ENCODE peak calls at places on chromosomes 7 and 10, in four cellular contexts. N is colonic mucosa, R is GM20000, T is B cell. V is an unnamed sample.

GRCh38 chr7:150323682-150324365 is 479 bp upstream of the ACTR3C start:
- DNase-seq in T (no peak), N (peak; percentile 68), R (no peak), V (peak; percentile 40)

GRCh38 chr7:44534501-44534900 is 6.6 kb downstream of the NPC1L1 start:
- DNase-seq in T (peak; percentile 49), N (peak; percentile 37), R (peak; percentile 82), V (peak; percentile 88)

GRCh38 chr10:52348037-52348564 is 34.0 kb downstream of the DKK1 start:
- DNase-seq in T (no peak), N (no peak), R (no peak), V (no peak)

GRCh38 chr10:70323697-70324340 is 40.0 kb upstream of the NPFFR1 start:
- DNase-seq in R (no peak), T (no peak), N (no peak), V (no peak)

GRCh38 chr7:111760043-111760442 is 197.8 kb upstream of the IMMP2L start:
- DNase-seq in T (no peak), R (no peak), N (no peak), V (no peak)

GRCh38 chr10:7788640-7789335 is 811 bp downstream of the ATP5F1C start:
- DNase-seq in T (no peak), R (peak; percentile 44), N (peak; percentile 49), V (no peak)

GRCh38 chr7:140009735-140010134 is 53.0 kb downstream of the PARP12 start:
- DNase-seq in R (no peak), N (no peak), T (no peak), V (no peak)

GRCh38 chr7:36103837-36104561 is 49.1 kb upstream of the EEPD1 start:
- DNase-seq in N (no peak), R (no peak), T (no peak), V (no peak)

GRCh38 chr10:77571490-77571889 is 66.1 kb downstream of the KCNMA1 start:
- DNase-seq in R (no peak), T (no peak), N (peak; percentile 64), V (no peak)

GRCh38 chr10:68666280-68666760 is 54.7 kb upstream of the CCAR1 start:
- DNase-seq in R (no peak), N (no peak), T (no peak), V (no peak)

GRCh38 chr10:58318346-58318745 is 16.5 kb upstream of the UBE2D1 start:
- DNase-seq in R (no peak), T (no peak), N (no peak), V (no peak)

GRCh38 chr10:27687326-27687725 is 58.3 kb downstream of the MKX start:
- DNase-seq in N (no peak), T (no peak), R (no peak), V (no peak)

GRCh38 chr7:33754933-33755928 is 150.1 kb upstream of the BMPER start:
- DNase-seq in N (no peak), T (no peak), R (no peak), V (no peak)

GRCh38 chr10:44071479-44071878 is 313.4 kb downstream of the CXCL12 start:
- DNase-seq in N (no peak), R (no peak), T (no peak), V (no peak)

GRCh38 chr7:1889556-1890181 is 219.6 kb downstream of the ELFN1 start:
- DNase-seq in N (no peak), R (no peak), T (no peak), V (no peak)

GRCh38 chr7:122987463-122987862 is 8.0 kb downstream of the TAS2R16 start:
- DNase-seq in N (no peak), T (no peak), R (no peak), V (no peak)

GRCh38 chr10:118596426-118597124 is 1.1 kb upstream of the PRLHR start:
- DNase-seq in R (no peak), N (no peak), T (no peak), V (no peak)

GRCh38 chr10:127762925-127763324 is 25.9 kb downstream of the FOXI2 start:
- DNase-seq in T (no peak), R (no peak), N (no peak), V (no peak)

GRCh38 chr10:65571011-65571570 is 1354.7 kb upstream of the LRRTM3 start:
- DNase-seq in N (peak; percentile 26), T (no peak), R (no peak), V (no peak)

GRCh38 chr7:155377837-155378579 is 79.9 kb upstream of the EN2 start:
- DNase-seq in T (peak; percentile 40), N (no peak), R (no peak), V (no peak)

GRCh38 chr10:58266826-58267712 is 625 bp downstream of the IPMK start:
- DNase-seq in N (peak; percentile 79), R (peak; percentile 48), T (peak; percentile 80), V (peak; percentile 45)

GRCh38 chr10:74586088-74586585 is 240.3 kb upstream of the KAT6B start:
- DNase-seq in R (peak; percentile 22), N (no peak), T (no peak), V (no peak)

GRCh38 chr7:94245500-94245899 is 149.2 kb upstream of the COL1A2 start:
- DNase-seq in R (no peak), T (no peak), N (no peak), V (no peak)
- TF ChIP-seq CTCF in R (no peak), T (no peak), N (no peak), V (no peak)

GRCh38 chr7:107384025-107384424 is 85.8 kb upstream of the GPR22 start:
- DNase-seq in R (no peak), N (no peak), T (no peak), V (no peak)
- TF ChIP-seq CTCF in R (no peak), N (no peak), T (no peak), V (no peak)

GRCh38 chr10:131274883-131275282 is 36.6 kb downstream of the TCERG1L start:
- DNase-seq in N (no peak), R (no peak), T (no peak), V (no peak)

GRCh38 chr10:131273476-131273875 is 38.0 kb downstream of the TCERG1L start:
- DNase-seq in N (no peak), R (no peak), T (no peak), V (no peak)

GRCh38 chr10:131275691-131276090 is 35.8 kb downstream of the TCERG1L start:
- DNase-seq in N (no peak), T (no peak), R (no peak), V (no peak)

GRCh38 chr10:131272897-131273451 is 38.5 kb downstream of the TCERG1L start:
- DNase-seq in R (no peak), N (no peak), T (no peak), V (no peak)

GRCh38 chr10:131274133-131274880 is 37.2 kb downstream of the TCERG1L start:
- DNase-seq in N (no peak), T (no peak), R (no peak), V (no peak)
- TF ChIP-seq CTCF in N (no peak), T (no peak), R (no peak), V (no peak)

GRCh38 chr7:3971323-3971722 is 670.3 kb downstream of the SDK1 start:
- DNase-seq in N (no peak), T (no peak), R (no peak), V (no peak)
- TF ChIP-seq CTCF in N (no peak), T (no peak), R (no peak), V (no peak)

GRCh38 chr7:28533731-28534531 is 121.6 kb downstream of the CREB5 start:
- DNase-seq in R (no peak), N (peak; percentile 23), T (no peak), V (no peak)

GRCh38 chr7:28539289-28539981 is 127.1 kb downstream of the CREB5 start:
- DNase-seq in N (no peak), T (no peak), R (peak; percentile 67), V (peak; percentile 61)

GRCh38 chr7:28533267-28533666 is 120.9 kb downstream of the CREB5 start:
- DNase-seq in N (no peak), R (no peak), T (no peak), V (peak; percentile 37)

GRCh38 chr7:28530175-28531142 is 118.1 kb downstream of the CREB5 start:
- DNase-seq in R (no peak), N (no peak), T (no peak), V (no peak)

DNA sequence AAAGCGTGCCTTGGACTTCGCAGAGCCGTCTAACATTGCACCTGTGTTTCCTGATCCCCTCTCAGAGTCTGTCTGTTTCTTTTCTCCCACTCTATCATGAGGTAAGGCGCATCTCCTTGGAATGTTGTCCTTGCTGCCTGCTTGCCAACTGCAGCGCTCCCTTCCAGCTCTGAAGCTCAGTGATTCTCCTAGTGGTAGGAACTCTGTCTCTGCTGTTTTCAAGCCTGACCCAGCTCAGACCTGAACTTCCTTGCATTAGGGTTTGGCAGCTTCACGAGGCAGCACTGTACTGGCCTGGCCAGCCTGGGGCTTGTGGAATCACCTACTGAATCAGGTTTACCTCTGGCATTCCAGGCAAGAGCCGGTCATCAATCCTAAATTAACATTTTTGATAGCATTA is 123.9 kb downstream of the CREB5 start:
- DNase-seq in N (no peak), T (no peak), R (no peak), V (no peak)
- TF ChIP-seq CTCF in N (no peak), T (no peak), R (no peak), V (no peak)

DNA sequence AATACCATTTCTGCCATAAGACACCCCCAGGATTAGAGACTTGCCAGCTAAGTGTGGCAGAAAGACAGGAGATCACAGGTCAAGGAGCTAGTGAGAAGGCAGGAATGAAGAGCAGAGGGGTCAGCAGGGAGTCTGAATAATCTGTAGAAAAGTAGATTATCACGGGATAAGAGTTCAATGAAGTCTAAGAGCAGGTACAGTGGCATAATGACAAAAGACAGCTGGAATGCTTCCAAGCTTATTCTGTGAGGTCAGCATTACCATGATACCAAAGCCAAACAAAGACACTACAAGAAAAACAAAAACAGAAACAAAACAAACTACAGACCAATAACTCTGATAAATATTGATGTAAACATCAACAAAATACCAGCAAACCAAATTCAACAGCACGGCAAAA is 20.8 kb downstream of the PILRA start:
- DNase-seq in T (no peak), R (no peak), N (no peak), V (no peak)
- TF ChIP-seq CTCF in T (no peak), R (no peak), N (no peak), V (no peak)

GRCh38 chr10:101217450-101218281 is 11.6 kb downstream of the LBX1 start:
- DNase-seq in N (no peak), R (peak; percentile 50), T (peak; percentile 55), V (peak; percentile 59)
- TF ChIP-seq CTCF in N (no peak), R (no peak), T (no peak), V (peak; percentile 25)